ENCODE peak calls at places on chromosomes 7 and 10, in six cellular contexts. I, G, N, F, M and T are unnamed samples.

GRCh38 chr7:90708841-90709317 is 112.8 kb downstream of the CDK14 start:
- ATAC-seq in N (no peak), F (peak), I (no peak), G (no peak), M (no peak), T (no peak)

GRCh38 chr10:63164045-63164722 is 31.1 kb downstream of the NRBF2 start:
- ATAC-seq in F (peak), M (no peak), N (peak), G (no peak), I (peak), T (peak)

GRCh38 chr7:158771213-158771817 is 58.0 kb downstream of the ESYT2 start:
- ATAC-seq in I (no peak), F (peak), G (no peak), M (no peak), N (no peak), T (no peak)

GRCh38 chr10:122749886-122750285 is 50.2 kb upstream of the C10orf120 start:
- ATAC-seq in F (no peak), G (no peak), N (no peak), I (no peak), M (no peak), T (no peak)

GRCh38 chr7:151796091-151796870 is 80.6 kb downstream of the PRKAG2 start:
- ATAC-seq in N (peak), F (peak), M (peak), I (no peak), G (no peak), T (peak)

GRCh38 chr10:27518261-27518660 is 14.2 kb downstream of the RAB18 start:
- ATAC-seq in I (no peak), F (no peak), M (no peak), G (no peak), N (no peak), T (no peak)

GRCh38 chr7:22433710-22434460 is 66.1 kb downstream of the STEAP1B start:
- ATAC-seq in M (no peak), I (peak), F (peak), N (peak), G (no peak), T (peak)

GRCh38 chr10:129867780-129868179 is 96.3 kb downstream of the EBF3 start:
- ATAC-seq in N (no peak), F (no peak), G (no peak), M (no peak), I (no peak), T (no peak)

GRCh38 chr10:122267849-122268737 is 3.0 kb upstream of the BTBD16 start:
- ATAC-seq in M (no peak), G (peak), I (peak), N (peak), F (peak), T (peak)

GRCh38 chr7:101602484-101603241 is 26.4 kb downstream of the MYL10 start:
- ATAC-seq in F (peak), G (peak), N (peak), I (peak), M (peak), T (peak)

GRCh38 chr10:17474595-17474994 is 20.2 kb upstream of the ST8SIA6 start:
- ATAC-seq in G (no peak), M (no peak), I (no peak), F (no peak), N (no peak), T (no peak)